ENCODE peak calls at places on chromosomes 7 and 10, in nine cellular contexts. G is ureter; I is neuronal stem cell; Z is activated naive CD4-positive, alpha-beta T cell treated with Interleukin-2 at 50 U/mL for 16 hours; B is DMS153; J is stimulated activated CD4-positive, alpha-beta T cell treated with anti-CD3 and anti-CD28 coated beads, Interleukin-1b, Interleukin-23, amount 100 ng/mL, for 1 hour; M is CD8-positive, alpha-beta T cell; N is iPS-NIHi11; V is progenitor cell of endocrine pancreas. Y is an unnamed sample.
A peak's percentile ranks its signal among the peaks of the same experiment; 100 is the strongest.

GRCh38 chr7:47905071-47905920 is 43.0 kb downstream of the PKD1L1 start:
- DNase-seq in Z (no peak), V (no peak), N (no peak), M (no peak), B (no peak), J (no peak), I (peak; percentile 29), G (no peak), Y (no peak)

GRCh38 chr10:110425684-110426293 is 71.9 kb upstream of the DUSP5 start:
- DNase-seq in M (no peak), Z (peak; percentile 63), J (no peak), I (no peak), B (no peak), V (no peak), G (no peak), N (no peak), Y (peak; percentile 78)

GRCh38 chr10:73782749-73783085 is 869 bp downstream of the CHCHD1 start:
- DNase-seq in G (no peak), M (no peak), N (no peak), I (no peak), J (no peak), V (no peak), B (no peak), Z (no peak), Y (no peak)

GRCh38 chr10:132403511-132404168 is 6.6 kb downstream of the PWWP2B start:
- DNase-seq in N (no peak), J (no peak), I (no peak), V (no peak), Z (no peak), M (no peak), B (no peak), G (no peak), Y (no peak)

GRCh38 chr7:2111568-2111967 is 121.2 kb downstream of the MAD1L1 start:
- DNase-seq in M (no peak), J (no peak), N (no peak), V (no peak), Z (no peak), I (no peak), G (no peak), B (no peak), Y (no peak)

GRCh38 chr10:112732277-112732891 is 217.7 kb upstream of the TCF7L2 start:
- DNase-seq in V (no peak), I (peak; percentile 57), J (no peak), M (no peak), Z (no peak), B (peak; percentile 58), N (no peak), G (no peak), Y (no peak)

GRCh38 chr10:112826018-112826697 is 123.9 kb upstream of the TCF7L2 start:
- DNase-seq in Z (no peak), V (no peak), I (no peak), G (no peak), N (no peak), M (no peak), J (no peak), B (no peak), Y (no peak)

GRCh38 chr10:101563497-101564040 is 24.5 kb downstream of the POLL start:
- DNase-seq in V (no peak), I (no peak), J (no peak), G (peak; percentile 29), Z (no peak), M (no peak), B (no peak), N (no peak), Y (peak; percentile 50)